ENCODE peak calls at places on chromosomes 12 and 14, in five cellular contexts. Q is H1, Y is K562, H is HCT116, A is GM12878. M is an unnamed sample.

GRCh38 chr12:10361622-10362021 is 28.2 kb downstream of the KLRK1 start:
- DNase-seq in A (no peak), Y (peak), Q (no peak), H (no peak), M (peak)

GRCh38 chr12:56591111-56591510 is 39.0 kb downstream of the BAZ2A start:
- DNase-seq in H (no peak), A (no peak), Y (peak), Q (no peak), M (no peak)

GRCh38 chr14:79809849-79810612 is 401.3 kb downstream of the DIO2 start:
- DNase-seq in Y (no peak), A (no peak), Q (no peak), H (no peak), M (no peak)

GRCh38 chr12:104722541-104723534 is 235.3 kb downstream of the SLC41A2 start:
- DNase-seq in A (no peak), Q (no peak), H (no peak), Y (peak), M (no peak)

GRCh38 chr14:69711065-69711464 is 55.9 kb upstream of the SRSF5 start:
- DNase-seq in A (no peak), H (no peak), Y (no peak), Q (no peak), M (no peak)

GRCh38 chr14:80981673-80982072 is 26.3 kb downstream of the TSHR start:
- DNase-seq in H (no peak), Q (no peak), A (no peak), Y (no peak), M (no peak)

GRCh38 chr12:4685317-4685716 is 34.9 kb upstream of the GALNT8 start:
- DNase-seq in Y (no peak), Q (no peak), A (no peak), H (no peak), M (no peak)

GRCh38 chr12:1939745-1940607 is 21.5 kb upstream of the CACNA2D4 start:
- DNase-seq in Q (peak), Y (peak), A (peak), H (peak), M (peak)

GRCh38 chr14:101477648-101478047 is 83.6 kb upstream of the DIO3 start:
- DNase-seq in H (no peak), A (no peak), Q (no peak), Y (no peak), M (no peak)

GRCh38 chr12:97006585-97006984 is 99.5 kb downstream of the NEDD1 start:
- DNase-seq in Y (no peak), A (no peak), H (no peak), Q (no peak), M (no peak)

GRCh38 chr14:68110989-68111704 is 291.6 kb downstream of the RAD51B start:
- DNase-seq in A (peak), Q (no peak), H (no peak), Y (no peak), M (no peak)

GRCh38 chr14:28767851-28768548 is 1.4 kb downstream of the FOXG1 start:
- DNase-seq in Y (peak), A (no peak), H (no peak), Q (peak), M (no peak)

GRCh38 chr14:80164991-80165390 is 46.3 kb downstream of the DIO2 start:
- DNase-seq in A (no peak), H (no peak), Y (no peak), Q (no peak), M (no peak)

GRCh38 chr12:62732861-62733427 is 202.0 kb downstream of the PPM1H start:
- DNase-seq in H (peak), Y (peak), A (no peak), Q (no peak), M (no peak)

GRCh38 chr12:82415402-82415801 is 57.1 kb downstream of the METTL25 start:
- DNase-seq in Y (no peak), H (no peak), A (no peak), Q (no peak), M (no peak)

GRCh38 chr12:26906704-26907103 is 31.1 kb downstream of the INTS13 start:
- DNase-seq in Q (no peak), H (no peak), Y (no peak), A (no peak), M (no peak)

GRCh38 chr12:119061208-119061796 is 80.0 kb downstream of the SRRM4 start:
- DNase-seq in A (no peak), H (no peak), Y (peak), Q (peak), M (peak)

GRCh38 chr12:122830517-122831214 is 4.6 kb upstream of the HIP1R start:
- DNase-seq in H (peak), Y (peak), Q (no peak), A (no peak), M (no peak)

GRCh38 chr12:82182601-82183000 is 175.6 kb downstream of the CCDC59 start:
- DNase-seq in Q (no peak), H (no peak), A (no peak), Y (no peak), M (no peak)

GRCh38 chr12:112331891-112332290 is 50.3 kb downstream of the HECTD4 start:
- DNase-seq in A (no peak), H (no peak), Y (no peak), Q (no peak), M (no peak)

GRCh38 chr14:105105158-105105557 is 39.9 kb upstream of the GPR132 start:
- DNase-seq in Q (no peak), Y (no peak), A (no peak), H (no peak), M (no peak)

GRCh38 chr14:93824518-93825234 is 36.4 kb upstream of the PRIMA1 start:
- DNase-seq in Q (no peak), Y (no peak), A (no peak), H (no peak), M (peak)

GRCh38 chr14:64465856-64466554 is 706 bp downstream of the AKAP5 start:
- DNase-seq in A (no peak), Q (no peak), H (no peak), Y (peak), M (no peak)

GRCh38 chr14:104805941-104806624 is 5.2 kb downstream of the ZBTB42 start:
- DNase-seq in Q (no peak), A (no peak), Y (no peak), H (no peak), M (no peak)

GRCh38 chr14:50501642-50502041 is 30.7 kb downstream of the MAP4K5 start:
- DNase-seq in H (no peak), Q (no peak), Y (no peak), A (no peak), M (no peak)

GRCh38 chr14:100667706-100668105 is 59.0 kb upstream of the DLK1 start:
- DNase-seq in A (no peak), Y (no peak), H (no peak), Q (no peak), M (no peak)

GRCh38 chr12:109831929-109832328 is 1.3 kb downstream of the TRPV4 start:
- DNase-seq in H (no peak), A (no peak), Y (no peak), Q (no peak), M (no peak)

GRCh38 chr14:54654600-54654999 is 87.7 kb downstream of the SAMD4A start:
- DNase-seq in Y (no peak), A (no peak), Q (no peak), H (no peak), M (no peak)

GRCh38 chr12:56120158-56120846 is 2.2 kb downstream of the ZC3H10 start:
- DNase-seq in H (no peak), Q (no peak), A (no peak), Y (peak), M (no peak)

GRCh38 chr14:56894591-56894991 is 84.3 kb upstream of the OTX2 start:
- DNase-seq in A (no peak), Q (no peak), H (no peak), Y (no peak), M (no peak)

GRCh38 chr14:50035214-50035613 is 81.2 kb downstream of the VCPKMT start:
- DNase-seq in H (no peak), Y (no peak), A (no peak), Q (no peak), M (no peak)

GRCh38 chr12:105418821-105419291 is 88.4 kb downstream of the C12orf75 start:
- DNase-seq in H (no peak), Q (no peak), Y (no peak), A (no peak), M (no peak)

GRCh38 chr14:48490756-48491155 is 815.4 kb upstream of the MDGA2 start:
- DNase-seq in Q (no peak), H (no peak), A (no peak), Y (no peak), M (no peak)

GRCh38 chr12:50221228-50222008 is 54.2 kb upstream of the CERS5 start:
- DNase-seq in Q (no peak), A (peak), Y (peak), H (no peak), M (no peak)

GRCh38 chr12:90938451-90938850 is 16.5 kb downstream of the CCER1 start:
- DNase-seq in H (no peak), Q (no peak), A (no peak), Y (no peak), M (no peak)

DNA sequence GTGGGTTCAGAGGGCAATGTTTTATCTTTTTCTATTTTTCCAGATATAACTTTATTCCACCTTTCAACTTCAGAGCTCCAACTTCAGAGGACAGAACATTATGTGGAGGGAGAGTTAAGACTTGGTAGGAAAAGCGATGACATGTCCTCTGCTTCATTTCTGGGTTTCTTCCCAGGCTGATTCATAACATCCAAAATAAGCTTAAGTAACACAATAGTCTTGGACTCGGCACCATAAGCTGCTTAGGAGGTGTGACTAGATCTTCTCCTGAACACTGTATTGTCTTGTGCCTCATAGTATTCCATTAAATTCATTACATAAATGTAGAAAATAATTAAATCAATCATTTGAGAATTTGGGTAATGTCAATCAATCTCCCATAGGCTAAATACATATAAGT is 95.5 kb upstream of the PDE3A start:
- DNase-seq in H (no peak), Y (no peak), Q (no peak), A (no peak), M (no peak)
- TF ChIP-seq ATF3 in H (no peak), Y (no peak), Q (no peak), A (no peak), M (no peak)

GRCh38 chr12:31965090-31965489 is 5.9 kb downstream of the RESF1 start:
- DNase-seq in Q (no peak), Y (no peak), H (no peak), A (no peak), M (no peak)
- H3K4me3 ChIP-seq in Q (no peak), Y (no peak), H (no peak), A (peak), M (no peak)

DNA sequence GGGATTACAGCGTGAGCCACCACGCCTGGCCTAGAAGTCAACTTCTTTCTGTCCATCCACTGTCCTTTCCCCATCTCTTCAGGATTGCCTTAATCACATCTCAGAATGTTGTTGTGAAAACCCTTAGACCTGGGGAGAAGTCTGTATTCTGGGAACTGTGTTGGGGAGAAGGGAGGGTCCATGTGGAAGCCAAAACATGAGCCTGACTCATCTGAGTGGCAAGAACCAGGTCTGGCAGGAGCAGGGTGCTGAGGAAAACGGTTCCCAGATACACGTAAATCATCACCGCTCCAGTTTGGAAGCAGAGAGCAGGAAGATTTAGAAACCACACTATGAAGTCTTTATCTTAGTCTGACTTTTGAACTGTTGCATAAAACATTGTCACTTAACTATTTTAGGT is 245.6 kb upstream of the RGS6 start:
- DNase-seq in H (no peak), Y (no peak), Q (no peak), A (no peak), M (no peak)
- TF ChIP-seq ATF3 in H (no peak), Y (no peak), Q (no peak), A (no peak), M (no peak)

DNA sequence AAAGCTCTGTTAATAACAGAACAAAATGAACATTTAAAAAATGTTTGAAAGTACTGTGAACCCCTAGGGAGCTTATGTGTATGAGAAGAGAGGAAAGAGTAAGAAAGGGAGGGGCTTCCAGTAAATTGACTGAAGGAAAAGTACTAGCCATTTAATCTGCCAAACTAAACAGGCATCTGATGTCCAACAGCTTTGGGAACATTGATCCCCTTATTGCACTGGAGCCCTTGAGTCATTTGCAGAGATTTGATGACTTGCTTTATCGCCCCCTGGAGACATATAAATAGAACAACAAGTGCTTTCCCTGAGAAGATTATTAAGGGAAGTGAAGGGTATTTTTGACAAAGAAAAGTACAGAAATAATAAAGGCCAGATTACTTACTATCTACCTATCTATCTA is 319.3 kb upstream of the NOVA1 start:
- DNase-seq in H (no peak), A (no peak), Q (no peak), Y (peak), M (peak)
- H3K4me3 ChIP-seq in H (no peak), A (no peak), Q (no peak), Y (no peak), M (no peak)

DNA sequence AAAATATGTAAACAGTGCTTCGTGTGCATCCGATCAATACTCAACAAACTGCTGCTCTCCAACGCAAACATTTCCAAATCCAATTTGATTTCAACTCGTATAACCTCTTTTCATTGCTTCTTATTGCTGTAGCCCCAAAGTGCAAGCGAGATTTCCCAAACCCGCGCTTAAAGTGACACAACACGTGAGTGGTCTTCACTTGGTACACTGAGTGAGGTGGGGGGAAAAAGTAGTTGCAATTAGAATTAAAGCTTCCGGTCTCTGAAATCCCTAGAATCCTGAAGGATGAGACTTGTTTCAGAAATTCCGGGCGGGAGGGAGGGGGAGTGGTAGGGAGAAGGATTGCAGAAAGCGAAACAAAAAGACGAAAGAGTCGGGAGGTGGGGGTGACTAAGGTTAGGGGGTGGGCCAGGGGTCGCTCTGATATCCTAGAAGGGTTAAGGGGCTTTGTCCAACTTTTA is 387.5 kb downstream of the BCAT1 start:
- DNase-seq in H (no peak), Q (no peak), A (no peak), Y (no peak), M (no peak)
- TF ChIP-seq ATF3 in H (no peak), Q (no peak), A (no peak), Y (no peak), M (no peak)

GRCh38 chr12:42023733-42024494 is 120.8 kb downstream of the GXYLT1 start:
- DNase-seq in Y (peak), H (peak), A (peak), Q (peak), M (peak)
- H3K4me3 ChIP-seq in Y (no peak), H (peak), A (no peak), Q (no peak), M (no peak)